ENCODE peak calls at places on chromosomes 7 and 10, in nine cellular contexts. K is hypothalamus, S is Daoy, C is globus pallidus, O is non-pigmented ciliary epithelial cell, X is naive B cell, M is HFFc6, Q is T-helper 17 cell, L is GM23338. Z is an unnamed sample.

GRCh38 chr10:77856566-77856965 is 70.0 kb downstream of the DLG5 start:
- DNase-seq in K (no peak), S (no peak), C (no peak), O (no peak), X (no peak), M (no peak), Q (no peak), L (no peak), Z (no peak)

GRCh38 chr10:131206136-131206995 is 105.2 kb downstream of the TCERG1L start:
- DNase-seq in K (no peak), S (no peak), C (no peak), O (no peak), X (no peak), M (no peak), Q (no peak), L (no peak), Z (no peak)

GRCh38 chr7:126940723-126941307 is 311.9 kb downstream of the GRM8 start:
- DNase-seq in K (no peak), S (peak), C (no peak), O (no peak), X (no peak), M (no peak), Q (no peak), L (no peak), Z (no peak)

GRCh38 chr7:47884675-47885074 is 63.6 kb downstream of the PKD1L1 start:
- DNase-seq in K (no peak), S (no peak), C (no peak), O (no peak), X (no peak), M (no peak), Q (no peak), L (no peak), Z (no peak)

GRCh38 chr10:11192304-11193018 is 174.8 kb downstream of the CELF2 start:
- DNase-seq in K (no peak), S (no peak), C (no peak), O (no peak), X (no peak), M (no peak), Q (no peak), L (peak), Z (no peak)

GRCh38 chr7:18520450-18521235 is 25.1 kb downstream of the HDAC9 start:
- DNase-seq in K (no peak), S (peak), C (no peak), O (peak), X (peak), M (peak), Q (no peak), L (no peak), Z (peak)

GRCh38 chr10:92291610-92291859 is 568 bp downstream of the MARCHF5 start:
- DNase-seq in K (no peak), S (no peak), C (peak), O (no peak), X (no peak), M (no peak), Q (no peak), L (no peak), Z (no peak)

GRCh38 chr7:27727058-27727457 is 12.9 kb upstream of the TAX1BP1 start:
- DNase-seq in K (no peak), S (no peak), C (no peak), O (no peak), X (no peak), M (no peak), Q (no peak), L (no peak), Z (no peak)

GRCh38 chr10:72227826-72228225 is 11.8 kb upstream of the ASCC1 start:
- DNase-seq in K (no peak), S (no peak), C (no peak), O (no peak), X (no peak), M (no peak), Q (no peak), L (no peak), Z (no peak)

GRCh38 chr7:128827248-128827958 is 2.8 kb upstream of the FLNC start:
- DNase-seq in K (no peak), S (peak), C (no peak), O (no peak), X (no peak), M (peak), Q (no peak), L (no peak), Z (no peak)

GRCh38 chr10:99667108-99667751 is 7.9 kb downstream of the ENTPD7 start:
- DNase-seq in K (no peak), S (peak), C (no peak), O (no peak), X (no peak), M (peak), Q (no peak), L (no peak), Z (peak)

GRCh38 chr7:44177570-44178131 is 11.6 kb downstream of the GCK start:
- DNase-seq in K (no peak), S (peak), C (peak), O (no peak), X (no peak), M (no peak), Q (no peak), L (no peak), Z (no peak)

GRCh38 chr10:46551701-46552525 is 4.5 kb downstream of the GPRIN2 start:
- DNase-seq in K (no peak), S (no peak), C (no peak), O (no peak), X (no peak), M (no peak), Q (peak), L (no peak), Z (no peak)

GRCh38 chr7:71444130-71444529 is 312.2 kb downstream of the GALNT17 start:
- DNase-seq in K (no peak), S (no peak), C (no peak), O (no peak), X (no peak), M (no peak), Q (no peak), L (no peak), Z (no peak)

GRCh38 chr10:6226216-6226615 is 23.5 kb downstream of the PFKFB3 start:
- DNase-seq in K (no peak), S (no peak), C (no peak), O (no peak), X (no peak), M (no peak), Q (no peak), L (no peak), Z (no peak)

GRCh38 chr10:58807631-58808024 is 295.0 kb downstream of the BICC1 start:
- DNase-seq in K (no peak), S (peak), C (no peak), O (no peak), X (no peak), M (peak), Q (no peak), L (no peak), Z (no peak)

Z was measured in foreskin melanocyte.